ENCODE peak calls at places on chromosomes 3 and 15, in nine cellular contexts. Q, D, W, L, X, K, J, O and C are unnamed samples.

GRCh38 chr3:137769321-137770065 is 5.4 kb downstream of the SOX14 start:
- DNase-seq in J (peak; percentile 61), D (no peak), W (no peak), X (peak; percentile 32), Q (no peak), L (no peak), O (no peak), K (no peak), C (no peak)

GRCh38 chr15:99153026-99153535 is 48.2 kb downstream of the SYNM start:
- DNase-seq in J (peak; percentile 70), D (no peak), X (no peak), W (no peak), K (no peak), O (no peak), Q (no peak), L (no peak), C (no peak)

GRCh38 chr3:127848131-127849129 is 26.1 kb upstream of the MGLL start:
- DNase-seq in K (peak; percentile 69), W (no peak), O (no peak), J (no peak), X (no peak), L (no peak), D (no peak), Q (no peak), C (no peak)

GRCh38 chr15:78906310-78906608 is 33.6 kb downstream of the MORF4L1 start:
- DNase-seq in X (no peak), J (no peak), W (no peak), K (no peak), D (no peak), O (peak; percentile 60), Q (peak; percentile 73), L (no peak), C (no peak)

GRCh38 chr15:88606437-88606794 is 14.7 kb upstream of the AEN start:
- DNase-seq in J (peak; percentile 75), X (no peak), L (no peak), W (no peak), Q (no peak), D (no peak), O (no peak), K (no peak), C (no peak)

GRCh38 chr3:127354761-127355160 is 66.9 kb upstream of the PRR20G start:
- DNase-seq in O (no peak), W (no peak), L (no peak), X (no peak), K (no peak), D (no peak), Q (no peak), J (no peak), C (no peak)

GRCh38 chr3:178343433-178344038 is 192.7 kb upstream of the KCNMB2 start:
- DNase-seq in J (no peak), L (peak; percentile 52), W (no peak), K (no peak), O (no peak), D (no peak), Q (no peak), X (no peak), C (no peak)

GRCh38 chr3:15629860-15630597 is 28.5 kb downstream of the BTD start:
- DNase-seq in D (no peak), O (no peak), J (peak; percentile 73), W (peak; percentile 74), Q (no peak), X (peak; percentile 59), K (peak; percentile 56), L (no peak), C (no peak)

GRCh38 chr15:29790607-29791006 is 31.7 kb downstream of the TJP1 start:
- DNase-seq in J (no peak), X (no peak), Q (no peak), K (no peak), L (no peak), O (no peak), W (no peak), D (no peak), C (no peak)

GRCh38 chr3:49135499-49135898 is 2.6 kb upstream of the LAMB2 start:
- DNase-seq in X (no peak), O (no peak), J (no peak), K (no peak), L (no peak), W (no peak), Q (no peak), D (no peak), C (no peak)

GRCh38 chr15:24729760-24730159 is 54.2 kb downstream of the NPAP1 start:
- DNase-seq in D (no peak), L (no peak), O (no peak), K (no peak), J (no peak), X (no peak), W (no peak), Q (no peak), C (no peak)

GRCh38 chr15:43196760-43197548 is 11.8 kb downstream of the CCNDBP1 start:
- DNase-seq in X (no peak), O (no peak), J (no peak), D (no peak), W (no peak), L (no peak), K (no peak), Q (no peak), C (no peak)

GRCh38 chr15:64490598-64491259 is 30.4 kb downstream of the ZNF609 start:
- DNase-seq in L (no peak), X (no peak), K (no peak), W (no peak), J (no peak), Q (no peak), O (no peak), D (no peak), C (no peak)

GRCh38 chr3:42518800-42519567 is 16.5 kb downstream of the VIPR1 start:
- DNase-seq in D (no peak), L (no peak), O (no peak), K (no peak), J (peak; percentile 87), X (peak; percentile 53), Q (no peak), W (no peak), C (no peak)

GRCh38 chr3:16761576-16761975 is 123.2 kb upstream of the PLCL2 start:
- DNase-seq in O (peak; percentile 52), K (no peak), D (no peak), Q (no peak), J (no peak), X (no peak), L (no peak), W (no peak), C (no peak)

GRCh38 chr3:38404286-38404685 is 49.4 kb upstream of the ACVR2B start:
- DNase-seq in L (no peak), D (no peak), X (no peak), K (no peak), O (peak; percentile 25), Q (peak; percentile 37), W (no peak), J (peak; percentile 63), C (no peak)

GRCh38 chr3:68876112-68876713 is 56.1 kb downstream of the TAFA4 start:
- DNase-seq in O (peak; percentile 15), W (peak; percentile 14), L (no peak), Q (no peak), J (no peak), X (peak; percentile 36), D (no peak), K (no peak), C (no peak)

GRCh38 chr3:46693897-46694235 is 387 bp upstream of the ALS2CL start:
- DNase-seq in K (no peak), L (peak; percentile 67), X (no peak), J (no peak), Q (peak; percentile 62), O (no peak), W (no peak), D (no peak), C (no peak)

GRCh38 chr15:70588613-70589012 is 174.7 kb downstream of the UACA start:
- DNase-seq in D (no peak), O (no peak), L (no peak), K (no peak), Q (no peak), W (no peak), J (peak; percentile 18), X (no peak), C (no peak)

GRCh38 chr3:185992801-185993467 is 55.1 kb upstream of the TRA2B start:
- DNase-seq in Q (no peak), D (no peak), X (no peak), O (peak; percentile 11), J (peak; percentile 35), W (no peak), K (peak; percentile 64), L (no peak), C (no peak)

GRCh38 chr3:18791752-18792151 is 356.6 kb upstream of the KCNH8 start:
- DNase-seq in D (no peak), L (no peak), W (no peak), Q (no peak), J (no peak), O (no peak), K (peak; percentile 28), X (no peak), C (no peak)
- TF ChIP-seq CTCF in D (no peak), L (no peak), W (no peak), Q (no peak), J (no peak), O (no peak), K (no peak), X (no peak), C (no peak)

GRCh38 chr3:24253336-24253735 is 241.3 kb downstream of the THRB start:
- DNase-seq in L (no peak), D (no peak), O (no peak), X (no peak), W (no peak), J (no peak), K (no peak), Q (no peak), C (no peak)
- TF ChIP-seq CTCF in L (no peak), D (no peak), O (no peak), X (no peak), W (no peak), J (no peak), K (no peak), Q (no peak), C (no peak)

DNA sequence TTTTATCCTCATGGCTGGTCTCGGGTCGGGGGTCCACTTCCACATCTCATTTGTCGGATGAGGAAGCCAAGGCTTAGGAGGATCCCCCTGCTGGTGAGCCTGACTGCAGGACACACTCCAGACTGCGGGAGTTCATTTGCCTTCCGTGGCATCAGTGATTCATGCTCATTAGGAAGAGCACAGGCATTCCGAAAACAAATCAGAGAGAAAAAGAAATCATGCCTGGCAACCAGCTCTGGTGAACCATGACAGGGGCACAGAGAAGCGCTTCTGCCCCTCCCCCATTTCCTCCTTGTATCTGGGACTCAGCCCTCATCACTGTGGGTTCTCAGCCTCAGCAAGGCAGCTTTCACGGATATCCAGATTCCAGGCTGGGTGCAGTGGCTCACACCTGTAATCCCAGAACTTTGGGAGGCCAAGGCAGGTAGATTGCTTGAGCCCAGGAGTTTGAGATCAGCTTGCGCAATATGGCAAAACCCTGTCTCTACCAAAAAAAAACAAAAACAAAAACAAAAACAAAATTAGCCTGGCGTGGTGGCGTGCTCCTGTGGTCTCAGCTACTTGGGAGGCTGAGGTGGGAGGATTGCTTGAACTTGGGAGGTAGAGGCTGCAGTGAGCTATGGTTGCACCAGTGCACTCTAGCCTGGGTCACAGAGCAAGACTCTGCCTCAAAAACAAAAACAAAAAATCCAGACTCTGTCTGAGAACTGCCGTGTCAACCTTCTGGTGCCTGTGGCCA is 28.4 kb downstream of the IRAK2 start:
- DNase-seq in D (no peak), W (no peak), L (no peak), O (peak; percentile 53), K (peak; percentile 33), X (peak; percentile 18), J (peak; percentile 71), Q (no peak), C (no peak)
- TF ChIP-seq CTCF in D (no peak), W (no peak), L (peak; percentile 16), O (peak; percentile 73), K (no peak), X (peak; percentile 11), J (peak; percentile 71), Q (no peak), C (peak; percentile 81)

GRCh38 chr15:55824857-55825613 is 82.1 kb upstream of the PRTG start:
- DNase-seq in Q (no peak), D (no peak), O (no peak), W (no peak), X (no peak), J (no peak), K (no peak), L (no peak), C (no peak)
- TF ChIP-seq CTCF in Q (no peak), D (no peak), O (no peak), W (no peak), X (no peak), J (peak; percentile 21), K (no peak), L (no peak), C (peak; percentile 14)